ENCODE peak calls at places on chromosomes 11 and 22, in four cellular contexts. B is H1, R is SK-N-SH, M is HepG2. W is an unnamed sample.

GRCh38 chr11:78841451-78842060 is 266.9 kb upstream of the NARS2 start:
- DNase-seq in B (no peak), M (no peak), R (no peak), W (no peak)

GRCh38 chr22:49077036-49077393 is 750.7 kb downstream of the BRD1 start:
- DNase-seq in B (no peak), M (no peak), R (peak), W (no peak)

GRCh38 chr11:37533830-37534229 is 935.8 kb upstream of the RAG2 start:
- DNase-seq in R (no peak), B (no peak), M (no peak), W (no peak)

GRCh38 chr11:63931045-63931444 is 7.8 kb upstream of the NAA40 start:
- DNase-seq in R (no peak), M (no peak), B (no peak), W (no peak)

GRCh38 chr22:43992331-43992821 is 31.7 kb upstream of the PARVB start:
- DNase-seq in B (no peak), M (no peak), R (peak), W (no peak)

GRCh38 chr22:44882226-44882905 is 127.4 kb downstream of the PHF21B start:
- DNase-seq in R (no peak), B (no peak), M (no peak), W (no peak)

GRCh38 chr11:47152126-47152952 is 24.3 kb downstream of the ARFGAP2 start:
- DNase-seq in M (no peak), R (no peak), B (no peak), W (no peak)

GRCh38 chr11:57103899-57104605 is 77.7 kb upstream of the LRRC55 start:
- DNase-seq in B (no peak), R (no peak), M (no peak), W (no peak)

GRCh38 chr11:46920709-46921108 is 2.4 kb upstream of the LRP4 start:
- DNase-seq in M (peak), B (no peak), R (no peak), W (no peak)

GRCh38 chr22:35337932-35338331 is 38.2 kb downstream of the TOM1 start:
- DNase-seq in B (no peak), M (no peak), R (no peak), W (no peak)

GRCh38 chr11:99505831-99506230 is 485.1 kb downstream of the CNTN5 start:
- DNase-seq in B (no peak), R (no peak), M (no peak), W (no peak)

GRCh38 chr11:66864172-66864901 is 7.5 kb downstream of the LRFN4 start:
- DNase-seq in M (no peak), B (no peak), R (no peak), W (no peak)

GRCh38 chr11:35330156-35330889 is 89.0 kb downstream of the SLC1A2 start:
- DNase-seq in B (peak), R (no peak), M (no peak), W (no peak)

GRCh38 chr11:122176651-122177050 is 60.6 kb upstream of the BLID start:
- DNase-seq in M (no peak), R (no peak), B (no peak), W (no peak)

GRCh38 chr22:28116261-28116673 is 197.2 kb upstream of the PITPNB start:
- DNase-seq in M (no peak), B (no peak), R (no peak), W (no peak)

GRCh38 chr11:66068923-66069714 is 953 bp upstream of the PACS1 start:
- DNase-seq in M (peak), B (no peak), R (peak), W (no peak)

GRCh38 chr22:35175392-35175791 is 81.9 kb upstream of the HMGXB4 start:
- DNase-seq in M (no peak), B (no peak), R (no peak), W (no peak)

GRCh38 chr11:66851698-66852465 is 5.0 kb upstream of the LRFN4 start:
- DNase-seq in B (no peak), M (no peak), R (peak), W (no peak)

GRCh38 chr11:1473786-1474185 is 12.8 kb downstream of the MOB2 start:
- DNase-seq in R (no peak), M (no peak), B (no peak), W (no peak)

GRCh38 chr22:35552186-35552842 is 11.7 kb downstream of the RASD2 start:
- DNase-seq in B (no peak), R (peak), M (peak), W (no peak)

GRCh38 chr11:88655163-88655562 is 317.6 kb upstream of the CTSC start:
- DNase-seq in B (no peak), R (no peak), M (no peak), W (no peak)

GRCh38 chr11:29321293-29322132 is 695.3 kb downstream of the KCNA4 start:
- DNase-seq in R (no peak), B (no peak), M (peak), W (no peak)

GRCh38 chr22:26394787-26395186 is 34.3 kb upstream of the ASPHD2 start:
- DNase-seq in M (no peak), R (no peak), B (no peak), W (no peak)

GRCh38 chr11:82195251-82195650 is 538.4 kb downstream of the FAM181B start:
- DNase-seq in B (no peak), R (no peak), M (no peak), W (no peak)

GRCh38 chr22:28670691-28671261 is 8.9 kb downstream of the TTC28 start:
- DNase-seq in R (no peak), M (no peak), B (no peak), W (no peak)

GRCh38 chr11:101478587-101479375 is 105.0 kb downstream of the TRPC6 start:
- DNase-seq in M (no peak), R (no peak), B (no peak), W (no peak)

GRCh38 chr22:48218889-48219420 is 1456.5 kb downstream of the TBC1D22A start:
- DNase-seq in R (no peak), M (no peak), B (no peak), W (no peak)

GRCh38 chr11:65279713-65280459 is 18.1 kb downstream of the POLA2 start:
- DNase-seq in B (no peak), R (no peak), M (peak), W (peak)

GRCh38 chr11:103295704-103296103 is 186.5 kb downstream of the DYNC2H1 start:
- DNase-seq in M (no peak), R (no peak), B (no peak), W (no peak)

GRCh38 chr11:69909561-69910518 is 90.6 kb upstream of the FGF3 start:
- DNase-seq in M (no peak), B (no peak), R (peak), W (no peak)

GRCh38 chr22:46115388-46115678 is 35.0 kb upstream of the PPARA start:
- DNase-seq in R (no peak), B (no peak), M (no peak), W (no peak)

GRCh38 chr22:22903355-22903777 is 15.8 kb downstream of the IGLL5 start:
- DNase-seq in B (no peak), M (no peak), R (no peak), W (no peak)

GRCh38 chr22:22902247-22902962 is 14.8 kb downstream of the IGLL5 start:
- DNase-seq in B (no peak), R (no peak), M (no peak), W (peak)

GRCh38 chr22:22897947-22898346 is 10.3 kb downstream of the IGLL5 start:
- DNase-seq in R (no peak), M (no peak), B (no peak), W (no peak)

GRCh38 chr22:22897036-22897435 is 9.4 kb downstream of the IGLL5 start:
- DNase-seq in B (no peak), M (no peak), R (no peak), W (no peak)

DNA sequence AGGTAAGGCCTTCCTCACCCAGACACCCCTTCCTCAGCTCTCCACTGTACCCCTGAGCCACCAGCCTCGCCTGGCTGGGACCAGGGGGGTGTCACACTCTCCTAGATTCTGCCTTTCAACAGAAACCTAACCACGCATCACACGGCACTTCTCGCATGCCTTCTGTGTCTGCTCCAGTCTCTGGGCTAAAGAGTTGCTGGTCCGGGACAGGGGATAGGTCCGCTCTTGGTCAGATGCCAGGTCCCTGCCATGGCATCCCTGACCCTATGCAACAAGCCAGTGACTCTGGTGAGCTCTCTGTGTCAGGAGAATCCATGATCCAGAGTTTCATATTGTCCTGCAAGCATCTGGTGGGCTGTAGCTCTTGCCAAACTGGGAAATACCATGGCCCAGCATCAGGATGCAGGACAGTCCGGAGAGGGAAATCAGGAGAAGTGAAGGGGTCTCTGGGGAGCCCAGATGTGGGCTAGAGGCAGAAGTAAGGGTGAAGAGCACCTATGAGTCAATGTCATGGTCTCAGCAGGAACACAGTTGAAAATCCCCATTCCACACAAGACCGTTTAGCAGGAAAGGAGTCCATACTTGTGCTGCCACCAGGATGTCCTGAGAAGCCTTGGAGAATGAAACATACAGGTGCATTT is 14.1 kb downstream of the IGLL5 start:
- DNase-seq in R (no peak), M (no peak), B (no peak), W (peak)
- TF ChIP-seq TCF12 in R (no peak), M (no peak), B (no peak), W (peak)

DNA sequence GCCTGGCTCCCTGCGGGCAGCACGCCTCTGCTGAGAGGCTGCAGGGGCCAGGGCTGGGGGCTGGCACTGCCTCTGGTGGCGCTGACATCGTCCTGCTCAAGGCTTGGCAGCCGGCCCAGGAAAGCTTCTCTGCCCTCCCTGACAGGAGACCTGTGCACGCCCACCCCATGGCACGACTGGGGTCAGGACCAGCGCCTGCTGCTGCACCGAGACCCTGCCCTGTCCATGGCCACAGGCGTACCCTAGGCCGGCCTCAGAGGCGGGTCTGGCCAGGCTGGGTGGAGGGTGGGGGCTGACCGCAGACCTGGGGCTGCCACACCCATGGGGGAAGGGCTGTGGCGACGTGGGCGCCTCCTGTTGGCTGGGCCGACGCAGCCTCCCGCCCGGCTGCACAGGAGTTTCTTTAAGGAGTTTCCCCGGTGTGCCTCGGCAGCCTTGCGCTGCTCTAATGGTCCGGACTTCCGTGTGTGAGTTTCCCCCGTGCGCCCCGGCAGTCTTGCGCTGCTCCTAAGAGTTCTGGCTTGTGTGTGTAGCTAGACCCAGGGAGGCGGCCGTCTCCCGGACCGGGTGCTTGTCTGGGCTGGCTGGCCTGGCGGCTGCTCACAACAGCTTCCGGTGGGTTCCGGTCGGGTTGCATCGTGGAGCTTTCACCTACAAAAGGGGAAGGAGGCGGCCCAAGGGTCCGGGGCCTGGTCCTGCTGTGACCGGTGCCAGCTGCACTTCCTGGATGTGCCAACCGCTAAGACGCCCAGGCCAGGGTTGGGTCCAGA is 4.7 kb downstream of the TRABD start:
- DNase-seq in R (peak), B (peak), M (no peak), W (peak)
- H3K4me2 ChIP-seq in R (no peak), B (peak), M (no peak), W (peak)

GRCh38 chr11:45412521-45412920 is 126.4 kb upstream of the SYT13 start:
- DNase-seq in R (peak), M (no peak), B (no peak), W (no peak)
- TF ChIP-seq TCF12 in R (no peak), M (no peak), B (no peak), W (no peak)

GRCh38 chr11:115653076-115653475 is 148.9 kb upstream of the CADM1 start:
- DNase-seq in M (no peak), R (no peak), B (no peak), W (no peak)
- H3K4me2 ChIP-seq in M (no peak), R (no peak), B (no peak), W (no peak)

GRCh38 chr22:39350803-39351688 is 1.3 kb downstream of the SYNGR1 start:
- DNase-seq in B (no peak), R (no peak), M (no peak), W (no peak)

GRCh38 chr22:39351689-39352214 is 2.0 kb downstream of the SYNGR1 start:
- DNase-seq in B (no peak), R (no peak), M (no peak), W (peak)

GRCh38 chr22:39355080-39355479 is 5.3 kb downstream of the SYNGR1 start:
- DNase-seq in R (no peak), M (no peak), B (no peak), W (no peak)

GRCh38 chr22:39352301-39352867 is 2.6 kb downstream of the SYNGR1 start:
- DNase-seq in B (no peak), R (no peak), M (no peak), W (no peak)

GRCh38 chr22:39353346-39353745 is 3.6 kb downstream of the SYNGR1 start:
- DNase-seq in B (no peak), R (no peak), M (no peak), W (no peak)
- TF ChIP-seq TCF12 in B (no peak), R (no peak), M (no peak), W (no peak)

DNA sequence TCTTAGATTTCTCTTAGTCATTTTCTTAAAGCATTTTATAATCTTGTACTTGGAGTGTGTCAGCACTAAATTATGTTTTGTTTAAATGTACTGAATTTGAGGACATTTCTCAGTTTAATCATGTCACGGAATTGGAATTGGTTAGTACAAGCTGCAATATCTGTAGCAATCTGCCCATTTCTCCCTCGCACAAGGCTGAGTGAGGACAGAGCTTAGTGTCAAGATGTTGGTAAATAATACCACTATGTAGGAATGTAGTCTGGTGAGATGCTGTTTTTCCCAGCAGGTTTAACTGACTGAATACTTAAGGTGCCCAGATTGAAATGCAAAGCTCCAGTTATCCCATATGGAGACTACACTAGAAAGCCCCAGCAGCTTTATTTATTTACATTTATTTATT is 30.6 kb downstream of the SREBF2 start:
- DNase-seq in M (no peak), R (no peak), B (no peak), W (no peak)
- H3K4me2 ChIP-seq in M (no peak), R (no peak), B (no peak), W (peak)

DNA sequence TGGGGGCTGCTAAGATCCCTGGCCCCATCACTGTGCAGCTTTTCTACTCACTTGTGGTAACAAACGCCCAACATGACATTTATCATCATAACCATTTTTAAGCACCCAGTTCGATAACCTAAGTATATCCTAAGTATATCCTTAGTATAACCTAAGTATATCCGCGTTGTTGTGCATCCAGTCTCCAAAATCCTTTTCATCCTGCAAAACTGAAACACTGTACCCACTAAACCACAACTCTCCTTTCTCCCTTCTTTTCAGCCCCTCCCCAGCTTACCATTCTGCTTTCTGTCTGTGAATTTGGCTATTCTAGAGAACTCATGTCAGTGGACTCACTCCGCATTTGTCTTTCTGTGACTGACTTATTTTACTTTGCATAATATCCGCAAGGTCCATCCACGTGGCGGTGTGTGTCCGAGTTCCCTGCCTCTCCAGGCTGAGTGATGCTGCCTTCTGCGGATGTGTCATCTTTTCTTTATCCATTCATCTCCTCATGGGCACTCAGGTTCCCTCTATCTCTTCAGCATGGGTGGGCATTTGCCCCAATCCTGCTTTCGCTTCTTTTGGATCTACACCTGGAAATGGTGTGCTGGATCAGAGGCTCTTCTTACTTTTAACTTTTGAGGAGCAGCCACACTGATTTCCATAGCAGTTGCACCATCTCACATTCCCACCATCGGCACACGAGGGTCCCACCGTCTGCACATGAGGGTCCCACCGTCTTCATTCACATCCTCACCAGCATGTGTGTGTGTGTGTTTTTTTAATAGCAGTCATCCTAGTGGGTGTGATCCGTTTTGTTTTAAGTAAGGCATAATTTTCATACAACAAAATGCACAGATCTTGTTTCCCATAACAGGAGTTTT is 82.4 kb upstream of the CLDN5 start:
- DNase-seq in M (no peak), B (no peak), R (no peak), W (no peak)
- TF ChIP-seq TCF12 in M (no peak), B (no peak), R (no peak), W (no peak)

DNA sequence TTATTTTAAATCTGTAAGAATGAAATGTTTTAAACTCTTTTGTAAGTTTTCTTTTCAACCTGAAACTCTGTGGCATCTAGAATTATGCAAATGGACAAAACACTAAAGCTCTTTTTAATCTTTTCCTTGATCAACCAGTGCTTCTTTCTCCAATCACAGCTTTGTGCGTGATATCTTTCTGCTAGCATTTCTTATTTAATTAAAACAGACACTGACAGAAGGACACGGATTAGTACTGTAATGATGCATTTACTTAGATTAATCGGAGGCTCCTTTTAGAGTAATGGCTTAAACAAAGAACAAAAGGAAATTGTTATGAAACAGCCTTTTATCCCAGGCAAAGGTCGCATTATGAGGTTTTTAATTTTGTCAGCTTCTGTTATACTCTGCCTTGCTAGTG is 48.4 kb upstream of the SOX6 start:
- DNase-seq in R (no peak), M (no peak), B (no peak), W (no peak)
- H3K4me2 ChIP-seq in R (no peak), M (no peak), B (no peak), W (no peak)

GRCh38 chr11:125886997-125887372 is 483 bp upstream of the HYLS1 start:
- DNase-seq in M (no peak), B (no peak), R (no peak), W (no peak)
- TF ChIP-seq TCF12 in M (no peak), B (no peak), R (no peak), W (no peak)